ENCODE peak calls at places on chromosomes 3 and 15, in six cellular contexts. R, U, P, M, I and B are unnamed samples.

GRCh38 chr3:30611613-30612421 is 5.4 kb downstream of the TGFBR2 start:
- DNase-seq in R (peak), U (no peak), P (no peak), M (no peak), I (peak), B (peak)

GRCh38 chr3:73298243-73299183 is 237.1 kb downstream of the EBLN2 start:
- DNase-seq in R (no peak), U (no peak), P (no peak), M (no peak), I (no peak), B (no peak)

GRCh38 chr3:8816106-8816505 is 46.7 kb upstream of the OXTR start:
- DNase-seq in R (peak), U (no peak), P (no peak), M (no peak), I (no peak), B (no peak)

GRCh38 chr3:175176556-175176955 is 317.4 kb downstream of the NAALADL2 start:
- DNase-seq in R (no peak), U (no peak), P (no peak), M (no peak), I (no peak), B (no peak)

GRCh38 chr3:73687081-73688004 is 62.6 kb upstream of the PDZRN3 start:
- DNase-seq in R (peak), U (no peak), P (no peak), M (no peak), I (peak), B (peak)

GRCh38 chr3:94310736-94311135 is 247.9 kb downstream of the NSUN3 start:
- DNase-seq in R (no peak), U (no peak), P (no peak), M (no peak), I (no peak), B (peak)

GRCh38 chr3:131091768-131092167 is 65.1 kb downstream of the NEK11 start:
- DNase-seq in R (peak), U (no peak), P (no peak), M (no peak), I (no peak), B (peak)

GRCh38 chr3:55989351-55989750 is 478.9 kb downstream of the ERC2 start:
- DNase-seq in R (no peak), U (no peak), P (no peak), M (no peak), I (no peak), B (no peak)

GRCh38 chr15:64807051-64807749 is 18.2 kb downstream of the PIF1 start:
- DNase-seq in R (no peak), U (no peak), P (peak), M (peak), I (no peak), B (peak)

GRCh38 chr3:158057666-158058065 is 48.6 kb downstream of the SHOX2 start:
- DNase-seq in R (no peak), U (no peak), P (no peak), M (no peak), I (no peak), B (no peak)

GRCh38 chr15:98421419-98422085 is 226.8 kb upstream of the IGF1R start:
- DNase-seq in R (peak), U (peak), P (peak), M (peak), I (peak), B (peak)

GRCh38 chr15:94584833-94585244 is 353.5 kb downstream of the MCTP2 start:
- DNase-seq in R (no peak), U (no peak), P (no peak), M (no peak), I (no peak), B (no peak)
- H2BK15ac ChIP-seq in R (no peak), U (no peak), P (no peak), M (no peak), I (no peak), B (no peak)

DNA sequence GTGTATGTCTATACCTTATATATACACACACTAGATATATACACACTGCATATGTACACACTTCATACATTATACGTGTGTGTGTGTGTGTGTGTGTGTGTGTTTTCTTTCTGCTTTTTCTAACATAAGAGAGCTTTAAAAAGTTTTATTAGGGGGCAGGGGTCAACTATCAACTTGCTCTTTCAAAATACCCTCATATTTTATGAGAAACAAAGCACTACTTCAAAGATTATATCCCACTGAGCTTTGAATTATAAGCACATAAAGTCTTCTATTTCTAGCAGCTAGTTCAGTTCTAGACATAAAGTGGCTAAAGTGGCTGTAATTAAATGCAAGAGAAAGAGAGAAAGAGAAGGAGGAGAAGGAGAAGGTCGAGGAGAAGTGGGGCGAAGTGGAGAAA is 1361.3 kb downstream of the ZPLD1 start:
- DNase-seq in R (no peak), U (no peak), P (no peak), M (no peak), I (no peak), B (no peak)
- H2BK15ac ChIP-seq in R (no peak), U (no peak), P (no peak), M (no peak), I (no peak), B (no peak)

GRCh38 chr3:85208650-85209049 is 249.9 kb downstream of the CADM2 start:
- DNase-seq in R (no peak), U (no peak), P (no peak), M (no peak), I (no peak), B (no peak)
- H2BK15ac ChIP-seq in R (no peak), U (no peak), P (no peak), M (no peak), I (no peak), B (no peak)

GRCh38 chr3:17187589-17188184 is 302.9 kb downstream of the PLCL2 start:
- DNase-seq in R (no peak), U (no peak), P (no peak), M (no peak), I (no peak), B (no peak)
- H2BK15ac ChIP-seq in R (no peak), U (no peak), P (no peak), M (no peak), I (no peak), B (no peak)